ENCODE peak calls at places on chromosomes 5 and 9, in six cellular contexts. One of them, this sample, is unnamed.

GRCh38 chr9:136372006-136372405 is 1.5 kb downstream of the CARD9 start:
- DNase-seq in nephron progenitor cell: no peak
- DNase-seq in stimulated activated CD4-positive, alpha-beta T cell treated with anti-CD3 and anti-CD28 coated beads, Interleukin-1b, Interleukin-23, amount 100 ng/mL, for 1 hour: no peak
- DNase-seq in mesenchymal stem cell: no peak
- DNase-seq in uterus: no peak
- DNase-seq in hippocampal formation: no peak
- DNase-seq in this sample: no peak

GRCh38 chr5:10679336-10679988 is 81.6 kb downstream of the DAP start:
- DNase-seq in nephron progenitor cell: no peak
- DNase-seq in hippocampal formation: no peak
- DNase-seq in mesenchymal stem cell: no peak
- DNase-seq in stimulated activated CD4-positive, alpha-beta T cell treated with anti-CD3 and anti-CD28 coated beads, Interleukin-1b, Interleukin-23, amount 100 ng/mL, for 1 hour: no peak
- DNase-seq in uterus: no peak
- DNase-seq in this sample: no peak

GRCh38 chr9:61665829-61666228 is 476.0 kb downstream of the SPATA31A7 start:
- DNase-seq in mesenchymal stem cell: no peak
- DNase-seq in uterus: peak
- DNase-seq in stimulated activated CD4-positive, alpha-beta T cell treated with anti-CD3 and anti-CD28 coated beads, Interleukin-1b, Interleukin-23, amount 100 ng/mL, for 1 hour: no peak
- DNase-seq in hippocampal formation: no peak
- DNase-seq in nephron progenitor cell: no peak
- DNase-seq in this sample: no peak

GRCh38 chr5:172383231-172383802 is 71.0 kb downstream of the SH3PXD2B start:
- DNase-seq in nephron progenitor cell: no peak
- DNase-seq in stimulated activated CD4-positive, alpha-beta T cell treated with anti-CD3 and anti-CD28 coated beads, Interleukin-1b, Interleukin-23, amount 100 ng/mL, for 1 hour: no peak
- DNase-seq in uterus: no peak
- DNase-seq in hippocampal formation: no peak
- DNase-seq in mesenchymal stem cell: peak
- DNase-seq in this sample: no peak

GRCh38 chr5:174760721-174761120 is 36.3 kb downstream of the MSX2 start:
- DNase-seq in stimulated activated CD4-positive, alpha-beta T cell treated with anti-CD3 and anti-CD28 coated beads, Interleukin-1b, Interleukin-23, amount 100 ng/mL, for 1 hour: no peak
- DNase-seq in uterus: no peak
- DNase-seq in mesenchymal stem cell: no peak
- DNase-seq in hippocampal formation: no peak
- DNase-seq in nephron progenitor cell: no peak
- DNase-seq in this sample: no peak

GRCh38 chr5:68074048-68074632 is 141.4 kb upstream of the PIK3R1 start:
- DNase-seq in uterus: peak
- DNase-seq in mesenchymal stem cell: peak
- DNase-seq in nephron progenitor cell: no peak
- DNase-seq in hippocampal formation: no peak
- DNase-seq in stimulated activated CD4-positive, alpha-beta T cell treated with anti-CD3 and anti-CD28 coated beads, Interleukin-1b, Interleukin-23, amount 100 ng/mL, for 1 hour: no peak
- DNase-seq in this sample: no peak

GRCh38 chr9:2414465-2414864 is 207.1 kb upstream of the VLDLR start:
- DNase-seq in hippocampal formation: no peak
- DNase-seq in uterus: no peak
- DNase-seq in mesenchymal stem cell: no peak
- DNase-seq in stimulated activated CD4-positive, alpha-beta T cell treated with anti-CD3 and anti-CD28 coated beads, Interleukin-1b, Interleukin-23, amount 100 ng/mL, for 1 hour: no peak
- DNase-seq in nephron progenitor cell: no peak
- DNase-seq in this sample: no peak

GRCh38 chr5:113463032-113463431 is 25.2 kb downstream of the MCC start:
- DNase-seq in hippocampal formation: no peak
- DNase-seq in uterus: no peak
- DNase-seq in stimulated activated CD4-positive, alpha-beta T cell treated with anti-CD3 and anti-CD28 coated beads, Interleukin-1b, Interleukin-23, amount 100 ng/mL, for 1 hour: no peak
- DNase-seq in nephron progenitor cell: no peak
- DNase-seq in mesenchymal stem cell: no peak
- DNase-seq in this sample: no peak